ENCODE peak calls at places on chromosome 20, in seven cellular contexts. B, Q, F, U, S, I and T are unnamed samples.

GRCh38 chr20:62523473-62524203 is 47.8 kb upstream of the GATA5 start:
- DNase-seq in F (peak), B (no peak), I (no peak), Q (peak), S (no peak), U (no peak), T (no peak)

GRCh38 chr20:23301436-23302050 is 49.0 kb upstream of the NXT1 start:
- DNase-seq in B (no peak), S (no peak), Q (no peak), U (no peak), I (no peak), F (no peak), T (no peak)

GRCh38 chr20:14707026-14707680 is 369.7 kb upstream of the FLRT3 start:
- DNase-seq in I (no peak), S (no peak), F (no peak), Q (no peak), U (no peak), B (no peak), T (no peak)

GRCh38 chr20:62755817-62756724 is 40.2 kb upstream of the MRGBP start:
- DNase-seq in I (no peak), F (no peak), S (no peak), B (no peak), U (no peak), Q (no peak), T (no peak)

GRCh38 chr20:52432740-52433139 is 241.2 kb upstream of the ZFP64 start:
- DNase-seq in S (no peak), B (no peak), U (no peak), I (no peak), Q (no peak), F (no peak), T (no peak)

GRCh38 chr20:4195499-4195898 is 180.1 kb upstream of the RNF24 start:
- DNase-seq in Q (peak), S (peak), B (no peak), I (no peak), U (peak), F (peak), T (peak)

GRCh38 chr20:49477200-49477599 is 5.3 kb downstream of the KCNB1 start:
- DNase-seq in F (peak), I (no peak), B (no peak), S (no peak), Q (no peak), U (no peak), T (no peak)

GRCh38 chr20:34004227-34004626 is 10.5 kb downstream of the RALY start:
- DNase-seq in S (no peak), F (no peak), I (no peak), B (no peak), Q (no peak), U (no peak), T (no peak)

GRCh38 chr20:1893721-1894470 is 1.3 kb upstream of the SIRPA start:
- DNase-seq in F (no peak), I (no peak), Q (no peak), S (no peak), B (no peak), U (no peak), T (no peak)

GRCh38 chr20:10603378-10603777 is 70.4 kb downstream of the JAG1 start:
- DNase-seq in Q (no peak), F (no peak), B (no peak), S (no peak), I (no peak), U (no peak), T (no peak)

GRCh38 chr20:10605547-10606195 is 68.1 kb downstream of the JAG1 start:
- DNase-seq in U (no peak), S (no peak), B (no peak), Q (no peak), I (no peak), F (no peak), T (no peak)

GRCh38 chr20:10603971-10604864 is 69.6 kb downstream of the JAG1 start:
- DNase-seq in B (peak), Q (no peak), S (no peak), F (no peak), U (peak), I (peak), T (peak)

GRCh38 chr20:10604865-10605440 is 68.8 kb downstream of the JAG1 start:
- DNase-seq in I (no peak), Q (no peak), S (no peak), U (no peak), F (no peak), B (no peak), T (no peak)

DNA sequence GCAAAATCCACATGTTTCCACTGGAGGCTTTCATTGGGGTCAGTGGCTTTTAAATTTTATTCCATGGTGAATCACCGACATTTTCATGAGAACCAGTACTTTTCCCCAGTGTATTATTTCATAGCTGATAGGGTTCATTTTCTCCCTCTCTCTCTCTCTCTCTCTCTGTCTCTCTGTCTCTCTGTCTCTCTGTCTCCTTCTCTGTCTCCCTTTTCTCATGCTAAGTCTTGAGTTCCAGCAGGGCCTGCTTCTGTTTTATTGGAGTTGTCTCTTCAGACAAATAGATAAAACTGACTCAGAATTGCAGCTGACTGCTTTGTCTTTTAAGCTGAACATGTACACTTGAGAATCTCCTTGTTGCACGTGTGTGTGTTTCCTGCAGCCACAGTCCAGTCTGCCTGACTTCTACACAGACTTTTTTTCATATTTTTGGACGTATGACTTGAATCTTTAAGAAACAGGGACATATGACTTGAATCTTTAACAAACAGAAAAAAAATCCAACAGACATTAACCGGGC is 71.6 kb downstream of the JAG1 start:
- DNase-seq in S (no peak), I (no peak), B (no peak), Q (no peak), U (no peak), F (no peak), T (peak)
- H2BK5ac ChIP-seq in S (no peak), I (no peak), B (no peak), Q (no peak), U (no peak), F (no peak), T (no peak)

GRCh38 chr20:22055981-22056380 is 350.5 kb downstream of the PAX1 start:
- DNase-seq in Q (no peak), U (no peak), I (no peak), B (no peak), S (no peak), F (no peak), T (no peak)
- H2BK5ac ChIP-seq in Q (no peak), U (no peak), I (no peak), B (no peak), S (no peak), F (no peak), T (no peak)

GRCh38 chr20:26295006-26295405 is 598.4 kb upstream of the ZNF337 start:
- DNase-seq in Q (no peak), B (no peak), U (no peak), F (no peak), I (no peak), S (no peak), T (no peak)
- H2BK5ac ChIP-seq in Q (no peak), B (no peak), U (no peak), F (no peak), I (no peak), S (no peak), T (no peak)

GRCh38 chr20:38029453-38029852 is 3.8 kb downstream of the TTI1 start:
- DNase-seq in F (no peak), B (no peak), U (no peak), S (no peak), Q (no peak), I (no peak), T (no peak)

GRCh38 chr20:38021373-38021772 is 11.9 kb downstream of the TTI1 start:
- DNase-seq in F (no peak), I (no peak), B (no peak), Q (no peak), U (peak), S (no peak), T (peak)

GRCh38 chr20:38023181-38024085 is 9.8 kb downstream of the TTI1 start:
- DNase-seq in I (no peak), Q (no peak), U (peak), B (no peak), F (no peak), S (no peak), T (peak)

GRCh38 chr20:38024496-38024895 is 8.8 kb downstream of the TTI1 start:
- DNase-seq in Q (no peak), S (no peak), F (no peak), U (no peak), B (no peak), I (no peak), T (no peak)
- H2BK5ac ChIP-seq in Q (no peak), S (no peak), F (no peak), U (no peak), B (no peak), I (no peak), T (no peak)

DNA sequence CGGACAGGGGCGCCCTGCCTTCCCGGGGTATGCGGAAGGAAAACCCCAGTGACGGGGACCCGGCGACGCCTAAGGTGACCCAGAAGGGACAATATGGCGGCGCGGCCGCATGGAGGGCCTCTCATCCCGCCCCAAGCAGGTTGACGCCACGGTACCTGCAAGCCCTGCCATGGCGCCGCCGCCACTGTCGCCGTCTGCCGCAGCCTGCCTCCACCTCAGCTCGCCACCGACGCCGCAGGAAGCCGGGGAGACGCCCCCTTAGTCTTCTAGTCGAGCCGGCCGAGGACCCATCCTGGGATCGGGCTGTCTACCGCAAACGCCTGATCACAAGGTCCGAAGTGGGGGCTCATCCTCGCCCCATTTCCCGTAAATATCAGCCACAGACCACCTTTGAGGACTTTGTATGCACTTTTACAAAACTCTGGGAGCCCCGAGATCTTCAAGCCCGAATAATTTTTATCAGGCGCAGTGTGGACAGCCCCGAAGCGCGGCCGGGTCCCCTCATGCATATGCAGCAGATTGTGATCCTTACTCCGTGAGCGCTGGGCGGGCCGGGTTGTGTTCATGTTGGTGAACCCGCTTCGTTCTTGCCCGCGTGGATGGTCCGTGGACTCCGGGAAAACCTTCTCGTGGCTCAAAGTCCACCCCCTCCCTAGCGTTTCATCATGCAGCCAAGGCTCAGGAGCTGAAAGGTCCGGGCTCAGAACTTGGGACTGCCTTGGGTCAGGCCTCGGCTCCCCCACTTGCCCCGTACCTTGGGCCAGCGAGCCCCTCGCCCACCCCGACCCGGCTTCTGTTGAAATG is at the start of gene BLCAP:
- DNase-seq in S (peak), Q (peak), U (peak), I (peak), B (peak), F (peak), T (peak)
- H2BK5ac ChIP-seq in S (peak), Q (peak), U (peak), I (peak), B (peak), F (peak), T (peak)

DNA sequence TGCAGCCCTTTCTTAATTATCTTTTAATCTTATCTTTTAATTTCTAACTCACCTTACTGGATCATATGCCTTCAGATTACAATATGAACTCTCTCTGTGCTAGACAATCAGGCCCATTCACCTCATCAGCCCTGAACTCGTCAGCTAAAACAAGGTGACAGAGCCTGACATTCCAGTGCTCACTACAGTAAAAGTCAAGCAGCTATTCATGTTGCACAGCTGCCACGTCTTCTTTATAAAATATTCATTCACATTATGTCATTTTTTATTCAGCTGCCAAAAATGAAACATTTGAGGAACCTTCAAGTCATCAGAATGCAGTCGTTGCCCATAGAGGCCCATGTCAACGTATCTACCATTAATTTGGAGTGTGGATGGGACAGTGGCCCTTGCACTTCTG is 439.9 kb downstream of the CBLN4 start:
- DNase-seq in S (no peak), B (no peak), Q (no peak), U (no peak), F (no peak), I (no peak), T (no peak)
- H2BK5ac ChIP-seq in S (no peak), B (no peak), Q (no peak), U (no peak), F (no peak), I (no peak), T (no peak)

GRCh38 chr20:38299963-38300362 is 4.0 kb upstream of the BPI start:
- DNase-seq in B (no peak), I (peak), F (peak), S (no peak), Q (peak), U (no peak), T (no peak)

GRCh38 chr20:38302721-38303120 is 1.2 kb upstream of the BPI start:
- DNase-seq in F (no peak), S (no peak), U (no peak), B (no peak), Q (no peak), I (no peak), T (no peak)

GRCh38 chr20:38298768-38299288 is 5.1 kb upstream of the BPI start:
- DNase-seq in S (no peak), I (peak), Q (no peak), F (no peak), B (no peak), U (peak), T (no peak)

GRCh38 chr20:38301283-38301682 is 2.7 kb upstream of the BPI start:
- DNase-seq in I (no peak), U (no peak), Q (no peak), S (no peak), F (no peak), B (no peak), T (no peak)

DNA sequence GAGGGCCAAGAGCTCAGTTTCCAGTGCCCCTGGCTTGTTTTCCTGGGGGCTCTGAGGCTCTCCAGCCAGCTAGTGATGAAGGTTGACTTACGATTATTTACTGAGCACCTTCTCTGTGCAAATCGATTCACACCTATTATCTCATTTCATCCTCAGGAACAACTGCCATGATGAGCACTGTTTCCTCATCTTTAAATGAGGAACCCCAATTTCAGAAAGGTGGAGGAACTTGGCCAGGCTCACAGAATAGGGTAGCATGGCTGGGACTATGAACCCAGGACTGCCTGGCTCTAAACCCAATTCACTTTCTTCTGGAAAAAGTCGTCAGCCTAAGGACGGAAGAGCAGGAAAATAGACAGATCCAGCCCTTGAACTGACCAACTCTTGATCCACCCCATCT is 3.5 kb upstream of the BPI start:
- DNase-seq in I (no peak), B (no peak), F (no peak), S (no peak), Q (no peak), U (no peak), T (no peak)
- H2BK5ac ChIP-seq in I (no peak), B (no peak), F (no peak), S (peak), Q (no peak), U (no peak), T (no peak)

GRCh38 chr20:57310821-57311514 is 18.6 kb upstream of the SPO11 start:
- DNase-seq in F (no peak), U (no peak), I (peak), Q (no peak), S (no peak), B (no peak), T (no peak)

GRCh38 chr20:57312138-57312537 is 17.5 kb upstream of the SPO11 start:
- DNase-seq in I (peak), B (no peak), F (no peak), U (no peak), S (no peak), Q (no peak), T (no peak)

GRCh38 chr20:57315083-57315963 is 14.3 kb upstream of the SPO11 start:
- DNase-seq in I (no peak), Q (no peak), U (no peak), F (no peak), S (no peak), B (no peak), T (no peak)

GRCh38 chr20:57313951-57314350 is 15.7 kb upstream of the SPO11 start:
- DNase-seq in B (no peak), U (no peak), F (no peak), S (no peak), I (peak), Q (no peak), T (no peak)

GRCh38 chr20:57313230-57313629 is 16.4 kb upstream of the SPO11 start:
- DNase-seq in F (no peak), S (no peak), I (no peak), B (no peak), Q (no peak), U (no peak), T (no peak)
- H2BK5ac ChIP-seq in F (no peak), S (no peak), I (no peak), B (no peak), Q (no peak), U (no peak), T (no peak)

GRCh38 chr20:839015-839414 is 5.5 kb downstream of the FAM110A start:
- DNase-seq in F (no peak), U (no peak), S (no peak), Q (no peak), I (no peak), B (no peak), T (no peak)

GRCh38 chr20:839626-840025 is 6.1 kb downstream of the FAM110A start:
- DNase-seq in S (no peak), I (peak), B (no peak), U (no peak), Q (no peak), F (no peak), T (no peak)

GRCh38 chr20:841568-842546 is 8.3 kb downstream of the FAM110A start:
- DNase-seq in F (peak), S (no peak), U (no peak), I (peak), Q (peak), B (no peak), T (no peak)

GRCh38 chr20:840858-841567 is 7.5 kb downstream of the FAM110A start:
- DNase-seq in S (no peak), I (peak), U (no peak), B (no peak), F (peak), Q (no peak), T (no peak)

DNA sequence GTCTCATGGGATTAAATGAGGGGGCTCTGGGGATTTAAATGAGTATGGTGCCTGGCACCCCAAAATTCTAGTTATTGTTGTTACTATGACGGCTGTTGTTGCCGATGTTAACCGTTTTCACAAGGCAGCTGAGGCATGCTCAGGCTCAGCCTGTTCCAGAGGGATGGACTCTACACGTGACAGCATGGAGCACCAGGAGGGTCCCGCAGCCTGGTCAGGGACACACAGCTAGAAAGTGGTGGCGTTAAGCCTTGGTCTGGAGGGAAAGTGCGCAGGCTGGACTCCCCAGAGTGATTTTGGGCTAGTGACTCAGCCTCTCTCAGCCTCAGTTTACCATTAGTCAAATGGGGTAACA is 7.0 kb downstream of the FAM110A start:
- DNase-seq in B (no peak), U (no peak), I (peak), Q (no peak), F (no peak), S (no peak), T (no peak)
- H2BK5ac ChIP-seq in B (no peak), U (no peak), I (no peak), Q (no peak), F (no peak), S (no peak), T (no peak)